ENCODE peak calls at places on chromosomes 6 and 20, in seven cellular contexts. One of them, this sample, is unnamed.

GRCh38 chr6:11752350-11752749 is 26.3 kb downstream of the ADTRP start:
- DNase-seq in tibial nerve: no peak
- DNase-seq in stomach: no peak
- DNase-seq in adrenal gland: no peak
- DNase-seq in right lobe of liver: no peak
- DNase-seq in K562: no peak
- DNase-seq in gastrocnemius medialis: no peak
- DNase-seq in this sample: no peak

GRCh38 chr6:142429195-142429594 is 127.4 kb downstream of the ADGRG6 start:
- DNase-seq in tibial nerve: no peak
- DNase-seq in stomach: no peak
- DNase-seq in adrenal gland: no peak
- DNase-seq in right lobe of liver: no peak
- DNase-seq in K562: no peak
- DNase-seq in gastrocnemius medialis: no peak
- DNase-seq in this sample: no peak

GRCh38 chr20:47031028-47031427 is 136.4 kb downstream of the EYA2 start:
- DNase-seq in tibial nerve: no peak
- DNase-seq in stomach: no peak
- DNase-seq in adrenal gland: no peak
- DNase-seq in right lobe of liver: no peak
- DNase-seq in K562: no peak
- DNase-seq in gastrocnemius medialis: no peak
- DNase-seq in this sample: no peak

GRCh38 chr6:26286168-26286854 is 78.7 kb upstream of the BTN3A2 start:
- DNase-seq in tibial nerve: peak; percentile 59
- DNase-seq in stomach: peak; percentile 78
- DNase-seq in adrenal gland: peak; percentile 83
- DNase-seq in right lobe of liver: peak; percentile 70
- DNase-seq in K562: peak; percentile 52
- DNase-seq in gastrocnemius medialis: peak; percentile 42
- DNase-seq in this sample: peak; percentile 96

GRCh38 chr20:62762801-62763368 is 33.4 kb upstream of the MRGBP start:
- DNase-seq in tibial nerve: no peak
- DNase-seq in stomach: no peak
- DNase-seq in adrenal gland: no peak
- DNase-seq in right lobe of liver: no peak
- DNase-seq in K562: no peak
- DNase-seq in gastrocnemius medialis: no peak
- DNase-seq in this sample: no peak

GRCh38 chr20:52937701-52938100 is 34.5 kb upstream of the TSHZ2 start:
- DNase-seq in tibial nerve: no peak
- DNase-seq in stomach: no peak
- DNase-seq in adrenal gland: no peak
- DNase-seq in right lobe of liver: no peak
- DNase-seq in K562: no peak
- DNase-seq in gastrocnemius medialis: no peak
- DNase-seq in this sample: no peak

GRCh38 chr6:28867078-28867414 is 56.7 kb downstream of the TRIM27 start:
- DNase-seq in tibial nerve: no peak
- DNase-seq in stomach: no peak
- DNase-seq in adrenal gland: no peak
- DNase-seq in right lobe of liver: no peak
- DNase-seq in K562: peak; percentile 38
- DNase-seq in gastrocnemius medialis: no peak
- DNase-seq in this sample: no peak

GRCh38 chr6:170023620-170024521 is 267.0 kb downstream of the DLL1 start:
- DNase-seq in tibial nerve: no peak
- DNase-seq in stomach: peak; percentile 22
- DNase-seq in adrenal gland: no peak
- DNase-seq in right lobe of liver: peak; percentile 47
- DNase-seq in K562: no peak
- DNase-seq in gastrocnemius medialis: no peak
- DNase-seq in this sample: no peak

GRCh38 chr6:119034827-119035458 is 43.5 kb downstream of the FAM184A start:
- DNase-seq in tibial nerve: no peak
- DNase-seq in stomach: no peak
- DNase-seq in adrenal gland: no peak
- DNase-seq in right lobe of liver: no peak
- DNase-seq in K562: no peak
- DNase-seq in gastrocnemius medialis: no peak
- DNase-seq in this sample: no peak

GRCh38 chr20:58268936-58269619 is 40.4 kb upstream of the RAB22A start:
- DNase-seq in tibial nerve: no peak
- DNase-seq in stomach: no peak
- DNase-seq in adrenal gland: no peak
- DNase-seq in right lobe of liver: no peak
- DNase-seq in K562: peak; percentile 41
- DNase-seq in gastrocnemius medialis: no peak
- DNase-seq in this sample: no peak

GRCh38 chr20:32449890-32450401 is 91.8 kb downstream of the ASXL1 start:
- DNase-seq in tibial nerve: no peak
- DNase-seq in stomach: no peak
- DNase-seq in adrenal gland: no peak
- DNase-seq in right lobe of liver: peak; percentile 36
- DNase-seq in K562: no peak
- DNase-seq in gastrocnemius medialis: no peak
- DNase-seq in this sample: no peak

GRCh38 chr6:139820191-139820590 is 445.7 kb upstream of the CITED2 start:
- DNase-seq in tibial nerve: no peak
- DNase-seq in stomach: no peak
- DNase-seq in adrenal gland: no peak
- DNase-seq in right lobe of liver: no peak
- DNase-seq in K562: no peak
- DNase-seq in gastrocnemius medialis: no peak
- DNase-seq in this sample: no peak

GRCh38 chr20:8215516-8215915 is 83.5 kb downstream of the PLCB1 start:
- DNase-seq in tibial nerve: no peak
- DNase-seq in stomach: no peak
- DNase-seq in adrenal gland: no peak
- DNase-seq in right lobe of liver: no peak
- DNase-seq in K562: no peak
- DNase-seq in gastrocnemius medialis: no peak
- DNase-seq in this sample: no peak

GRCh38 chr6:42281570-42281969 is 63.9 kb upstream of the MRPS10 start:
- DNase-seq in tibial nerve: no peak
- DNase-seq in stomach: no peak
- DNase-seq in adrenal gland: no peak
- DNase-seq in right lobe of liver: no peak
- DNase-seq in K562: no peak
- DNase-seq in gastrocnemius medialis: no peak
- DNase-seq in this sample: no peak

GRCh38 chr6:7621761-7622160 is 31.8 kb downstream of the SNRNP48 start:
- DNase-seq in tibial nerve: no peak
- DNase-seq in stomach: no peak
- DNase-seq in adrenal gland: no peak
- DNase-seq in right lobe of liver: no peak
- DNase-seq in K562: no peak
- DNase-seq in gastrocnemius medialis: no peak
- DNase-seq in this sample: no peak

GRCh38 chr6:143064996-143065683 is 4.5 kb downstream of the AIG1 start:
- DNase-seq in tibial nerve: no peak
- DNase-seq in stomach: no peak
- DNase-seq in adrenal gland: no peak
- DNase-seq in right lobe of liver: no peak
- DNase-seq in K562: peak; percentile 30
- DNase-seq in gastrocnemius medialis: no peak
- DNase-seq in this sample: no peak

GRCh38 chr20:46351357-46352058 is 43.2 kb upstream of the CDH22 start:
- DNase-seq in tibial nerve: no peak
- DNase-seq in stomach: no peak
- DNase-seq in adrenal gland: peak; percentile 57
- DNase-seq in right lobe of liver: no peak
- DNase-seq in K562: no peak
- DNase-seq in gastrocnemius medialis: no peak
- DNase-seq in this sample: no peak

GRCh38 chr20:19881080-19881840 is 123.2 kb downstream of the RIN2 start:
- DNase-seq in tibial nerve: no peak
- DNase-seq in stomach: no peak
- DNase-seq in adrenal gland: no peak
- DNase-seq in right lobe of liver: no peak
- DNase-seq in K562: no peak
- DNase-seq in gastrocnemius medialis: no peak
- DNase-seq in this sample: no peak

GRCh38 chr20:24027229-24027628 is 38.6 kb upstream of the GGTLC1 start:
- DNase-seq in tibial nerve: peak; percentile 44
- DNase-seq in stomach: peak; percentile 40
- DNase-seq in adrenal gland: peak; percentile 40
- DNase-seq in right lobe of liver: no peak
- DNase-seq in K562: no peak
- DNase-seq in gastrocnemius medialis: peak; percentile 22
- DNase-seq in this sample: peak; percentile 94

GRCh38 chr6:147131728-147132127 is 72.5 kb upstream of the STXBP5 start:
- DNase-seq in tibial nerve: no peak
- DNase-seq in stomach: no peak
- DNase-seq in adrenal gland: no peak
- DNase-seq in right lobe of liver: no peak
- DNase-seq in K562: no peak
- DNase-seq in gastrocnemius medialis: no peak
- DNase-seq in this sample: no peak

GRCh38 chr20:16759161-16759523 is 11.0 kb downstream of the OTOR start:
- DNase-seq in tibial nerve: no peak
- DNase-seq in stomach: no peak
- DNase-seq in adrenal gland: no peak
- DNase-seq in right lobe of liver: no peak
- DNase-seq in K562: no peak
- DNase-seq in gastrocnemius medialis: no peak
- DNase-seq in this sample: no peak

GRCh38 chr6:159065751-159066329 is 21.0 kb upstream of the TAGAP start:
- DNase-seq in tibial nerve: no peak
- DNase-seq in stomach: no peak
- DNase-seq in adrenal gland: no peak
- DNase-seq in right lobe of liver: no peak
- DNase-seq in K562: no peak
- DNase-seq in gastrocnemius medialis: no peak
- DNase-seq in this sample: no peak

GRCh38 chr20:56630506-56631317 is 1.6 kb downstream of the TFAP2C start:
- DNase-seq in tibial nerve: no peak
- DNase-seq in stomach: no peak
- DNase-seq in adrenal gland: no peak
- DNase-seq in right lobe of liver: no peak
- DNase-seq in K562: no peak
- DNase-seq in gastrocnemius medialis: no peak
- DNase-seq in this sample: no peak
- H3K27ac ChIP-seq in tibial nerve: no peak overlapping the region
- H3K27ac ChIP-seq in stomach: no peak overlapping the region
- H3K27ac ChIP-seq in adrenal gland: no peak overlapping the region
- H3K27ac ChIP-seq in right lobe of liver: no peak overlapping the region
- H3K27ac ChIP-seq in K562: no peak overlapping the region
- H3K27ac ChIP-seq in gastrocnemius medialis: no peak overlapping the region
- H3K27ac ChIP-seq in this sample: peak overlapping the region; percentile 69

GRCh38 chr6:137416376-137417109 is 77.7 kb downstream of the OLIG3 start:
- DNase-seq in tibial nerve: no peak
- DNase-seq in stomach: no peak
- DNase-seq in adrenal gland: no peak
- DNase-seq in right lobe of liver: no peak
- DNase-seq in K562: peak; percentile 45
- DNase-seq in gastrocnemius medialis: no peak
- DNase-seq in this sample: no peak

GRCh38 chr6:137415834-137416190 is 78.4 kb downstream of the OLIG3 start:
- DNase-seq in tibial nerve: no peak
- DNase-seq in stomach: no peak
- DNase-seq in adrenal gland: no peak
- DNase-seq in right lobe of liver: no peak
- DNase-seq in K562: no peak
- DNase-seq in gastrocnemius medialis: no peak
- DNase-seq in this sample: no peak

GRCh38 chr6:137415127-137415833 is 78.9 kb downstream of the OLIG3 start:
- DNase-seq in tibial nerve: peak; percentile 31
- DNase-seq in stomach: peak; percentile 65
- DNase-seq in adrenal gland: peak; percentile 68
- DNase-seq in right lobe of liver: peak; percentile 76
- DNase-seq in K562: peak; percentile 42
- DNase-seq in gastrocnemius medialis: peak; percentile 14
- DNase-seq in this sample: no peak

GRCh38 chr6:137413482-137413881 is 80.7 kb downstream of the OLIG3 start:
- DNase-seq in tibial nerve: no peak
- DNase-seq in stomach: no peak
- DNase-seq in adrenal gland: no peak
- DNase-seq in right lobe of liver: no peak
- DNase-seq in K562: no peak
- DNase-seq in gastrocnemius medialis: no peak
- DNase-seq in this sample: peak; percentile 55

GRCh38 chr6:137414599-137414998 is 79.6 kb downstream of the OLIG3 start:
- DNase-seq in tibial nerve: no peak
- DNase-seq in stomach: no peak
- DNase-seq in adrenal gland: no peak
- DNase-seq in right lobe of liver: peak; percentile 87
- DNase-seq in K562: no peak
- DNase-seq in gastrocnemius medialis: no peak
- DNase-seq in this sample: no peak
- H3K4me3 ChIP-seq in tibial nerve: no peak overlapping the region
- H3K4me3 ChIP-seq in stomach: peak overlapping the region; percentile 41
- H3K4me3 ChIP-seq in adrenal gland: no peak overlapping the region
- H3K4me3 ChIP-seq in right lobe of liver: peak overlapping the region; percentile 54
- H3K4me3 ChIP-seq in K562: no peak overlapping the region
- H3K4me3 ChIP-seq in gastrocnemius medialis: peak overlapping the region; percentile 48
- H3K4me3 ChIP-seq in this sample: peak overlapping the region; percentile 47

DNA sequence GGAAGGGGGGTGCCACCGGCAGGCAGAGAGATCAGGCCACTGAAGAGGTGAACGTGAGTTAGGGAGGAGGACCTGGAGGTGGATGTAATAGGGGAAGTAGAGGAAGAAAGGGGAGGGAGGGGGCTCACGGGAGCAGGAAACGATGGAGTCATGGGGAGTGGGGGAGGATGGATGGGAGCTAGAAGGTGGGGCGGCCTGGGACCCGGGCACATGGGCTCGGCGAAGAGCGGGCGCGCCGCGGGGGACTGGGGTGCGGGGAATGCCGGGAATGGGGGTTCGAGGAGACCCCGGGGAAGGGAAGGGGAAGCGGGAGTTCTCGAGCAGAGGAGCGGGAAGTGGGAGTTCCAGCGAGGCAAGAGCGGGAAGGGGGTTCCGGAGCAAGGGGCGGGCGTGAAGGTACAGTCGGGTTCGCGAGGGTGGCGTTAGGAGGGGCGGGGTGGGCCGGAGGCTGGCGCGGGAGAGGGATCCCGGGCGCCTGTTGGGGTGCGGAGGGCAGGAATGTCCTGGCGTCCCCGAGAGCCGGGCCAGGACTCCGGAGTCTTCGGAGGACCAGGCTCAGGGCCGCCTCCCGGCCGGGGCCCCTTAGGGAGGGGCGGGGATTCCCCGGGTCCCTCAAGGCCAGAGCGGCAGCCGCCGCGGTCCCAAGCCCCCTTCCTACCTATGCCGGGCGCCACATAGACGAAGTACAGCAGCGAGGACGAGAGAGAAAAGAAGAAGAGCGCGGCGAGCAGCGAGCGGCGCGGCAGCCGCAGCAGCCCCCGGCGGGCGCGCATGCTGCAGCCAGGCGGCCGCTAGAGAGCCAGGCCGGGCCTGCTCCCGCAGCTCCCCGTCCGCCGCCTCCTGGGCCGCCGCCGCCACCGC is 530 bp downstream of the B4GALT5 start:
- DNase-seq in tibial nerve: no peak
- DNase-seq in stomach: peak; percentile 44
- DNase-seq in adrenal gland: peak; percentile 47
- DNase-seq in right lobe of liver: peak; percentile 61
- DNase-seq in K562: peak; percentile 39
- DNase-seq in gastrocnemius medialis: no peak
- DNase-seq in this sample: no peak
- TF ChIP-seq POLR2A in tibial nerve: no peak
- TF ChIP-seq POLR2A in stomach: no peak
- TF ChIP-seq POLR2A in adrenal gland: no peak
- TF ChIP-seq POLR2A in right lobe of liver: no peak
- TF ChIP-seq POLR2A in K562: peak; percentile 49
- TF ChIP-seq POLR2A in gastrocnemius medialis: no peak
- TF ChIP-seq POLR2A in this sample: no peak

GRCh38 chr6:52543262-52543661 is 33.6 kb downstream of the TRAM2 start:
- DNase-seq in tibial nerve: no peak
- DNase-seq in stomach: no peak
- DNase-seq in adrenal gland: no peak
- DNase-seq in right lobe of liver: no peak
- DNase-seq in K562: no peak
- DNase-seq in gastrocnemius medialis: no peak
- DNase-seq in this sample: no peak
- H3K27ac ChIP-seq in tibial nerve: peak overlapping the region; percentile 69
- H3K27ac ChIP-seq in stomach: no peak overlapping the region
- H3K27ac ChIP-seq in adrenal gland: peak overlapping the region; percentile 49
- H3K27ac ChIP-seq in right lobe of liver: peak overlapping the region; percentile 69
- H3K27ac ChIP-seq in K562: no peak overlapping the region
- H3K27ac ChIP-seq in gastrocnemius medialis: peak overlapping the region; percentile 23
- H3K27ac ChIP-seq in this sample: peak overlapping the region; percentile 55

This sample was measured in esophagus muscularis mucosa.